ENCODE peak calls at places on chromosomes 13 and 19, in ten cellular contexts. C is heart left ventricle, X is A549, U is suprapubic skin, F is hepatocyte, H is spleen, L is tibial artery, Y is cardiac muscle cell, I is right atrium auricular region, S is heart right ventricle. J is an unnamed sample.
A peak's percentile ranks its signal among the peaks of the same experiment; 100 is the strongest.

GRCh38 chr13:106650690-106651205 is 82.8 kb upstream of the ARGLU1 start:
- DNase-seq in L (no peak), X (no peak), U (no peak), S (no peak), H (no peak), C (no peak), I (no peak), Y (no peak), F (no peak), J (no peak)

GRCh38 chr19:49243129-49243528 is 81.9 kb downstream of the SLC6A16 start:
- DNase-seq in I (no peak), Y (no peak), U (peak; percentile 28), X (no peak), F (no peak), H (no peak), S (no peak), C (no peak), L (no peak), J (no peak)

GRCh38 chr19:45097776-45098520 is 5.0 kb downstream of the PPP1R37 start:
- DNase-seq in F (peak; percentile 92), X (peak; percentile 83), U (no peak), S (no peak), C (no peak), Y (peak; percentile 90), I (peak; percentile 81), H (no peak), L (no peak), J (no peak)

GRCh38 chr19:17281391-17282304 is at the start of gene ANKLE1:
- DNase-seq in Y (peak; percentile 36), S (peak; percentile 29), H (peak; percentile 89), I (no peak), F (no peak), C (peak; percentile 52), X (no peak), U (no peak), L (no peak), J (no peak)

GRCh38 chr19:38547446-38547845 is 70.3 kb downstream of the MAP4K1 start:
- DNase-seq in S (no peak), L (no peak), I (no peak), F (no peak), U (no peak), Y (no peak), X (no peak), C (no peak), H (no peak), J (no peak)

GRCh38 chr19:19191920-19192882 is at the start of the genes BORCS8 and RFXANK:
- DNase-seq in U (peak; percentile 100), H (peak; percentile 99), F (peak; percentile 100), S (peak; percentile 97), C (peak; percentile 99), I (peak; percentile 99), L (peak; percentile 100), Y (peak; percentile 99), X (peak; percentile 96), J (peak; percentile 99)

GRCh38 chr13:51148952-51149573 is 38.0 kb upstream of the C13orf42 start:
- DNase-seq in S (no peak), Y (peak; percentile 82), L (no peak), I (peak; percentile 67), X (peak; percentile 40), F (peak; percentile 62), H (no peak), C (no peak), U (no peak), J (peak; percentile 47)

GRCh38 chr19:33868821-33869412 is 72.2 kb downstream of the KCTD15 start:
- DNase-seq in U (no peak), H (peak; percentile 67), F (peak; percentile 44), I (no peak), L (no peak), X (no peak), C (peak; percentile 62), S (peak; percentile 50), Y (peak; percentile 51), J (no peak)

GRCh38 chr13:34933349-34933748 is 8.7 kb upstream of the NBEA start:
- DNase-seq in C (no peak), L (no peak), S (no peak), X (no peak), F (no peak), I (no peak), Y (no peak), H (no peak), U (no peak), J (no peak)

GRCh38 chr13:46552888-46553520 is at the start of gene LRCH1:
- DNase-seq in S (peak; percentile 92), X (peak; percentile 87), L (peak; percentile 94), Y (peak; percentile 96), F (peak; percentile 94), U (peak; percentile 95), I (peak; percentile 86), C (peak; percentile 94), H (peak; percentile 98), J (peak; percentile 96)

GRCh38 chr13:19782049-19782726 is 557 bp downstream of the PSPC1 start:
- DNase-seq in L (peak; percentile 75), F (peak; percentile 66), C (peak; percentile 70), U (peak; percentile 89), X (peak; percentile 12), H (peak; percentile 94), I (peak; percentile 66), Y (peak; percentile 62), S (peak; percentile 60), J (peak; percentile 34)

GRCh38 chr13:44648392-44649117 is 72.4 kb upstream of the TSC22D1 start:
- DNase-seq in H (no peak), C (no peak), U (no peak), L (no peak), X (no peak), F (peak; percentile 16), Y (peak; percentile 22), I (no peak), S (no peak), J (no peak)

GRCh38 chr13:79637086-79637763 is 156.3 kb downstream of the NDFIP2 start:
- DNase-seq in C (peak; percentile 88), L (no peak), I (no peak), U (no peak), X (no peak), S (peak; percentile 74), Y (peak; percentile 88), F (no peak), H (no peak), J (no peak)

GRCh38 chr19:42563352-42564210 is 31.1 kb downstream of the CEACAM8 start:
- DNase-seq in H (no peak), S (peak; percentile 20), I (peak; percentile 57), U (no peak), Y (peak; percentile 60), L (no peak), X (peak; percentile 76), C (peak; percentile 38), F (peak; percentile 74), J (peak; percentile 50)

DNA sequence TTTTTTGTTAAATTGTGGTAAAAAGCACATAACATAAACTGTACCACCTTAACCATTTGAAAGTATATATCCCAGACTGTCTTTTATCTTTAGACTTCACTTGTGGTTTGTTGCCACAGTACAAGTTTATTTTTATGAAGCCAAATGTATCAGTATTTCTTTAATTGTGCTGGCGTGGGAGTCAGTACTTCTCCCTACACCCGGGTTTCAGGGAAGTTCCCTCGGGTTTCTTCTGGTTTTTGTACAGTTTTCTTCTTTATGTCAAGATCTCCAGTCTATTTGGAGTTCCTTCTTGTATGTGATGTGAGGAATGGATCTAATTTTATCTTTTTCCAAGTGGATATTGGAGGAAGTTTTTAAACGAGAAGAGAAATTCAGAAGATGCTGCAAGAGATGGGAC is 20.5 kb downstream of the CCDC8 start:
- DNase-seq in S (no peak), C (no peak), Y (peak; percentile 46), U (no peak), I (no peak), L (no peak), H (no peak), X (no peak), F (no peak), J (no peak)
- H3K27ac ChIP-seq in S (no peak overlapping the region), C (no peak overlapping the region), Y (peak overlapping the region; percentile 72), U (no peak overlapping the region), I (peak overlapping the region; percentile 5), L (peak overlapping the region; percentile 55), H (peak overlapping the region; percentile 27), X (no peak overlapping the region), F (peak overlapping the region; percentile 85), J (no peak overlapping the region)

DNA sequence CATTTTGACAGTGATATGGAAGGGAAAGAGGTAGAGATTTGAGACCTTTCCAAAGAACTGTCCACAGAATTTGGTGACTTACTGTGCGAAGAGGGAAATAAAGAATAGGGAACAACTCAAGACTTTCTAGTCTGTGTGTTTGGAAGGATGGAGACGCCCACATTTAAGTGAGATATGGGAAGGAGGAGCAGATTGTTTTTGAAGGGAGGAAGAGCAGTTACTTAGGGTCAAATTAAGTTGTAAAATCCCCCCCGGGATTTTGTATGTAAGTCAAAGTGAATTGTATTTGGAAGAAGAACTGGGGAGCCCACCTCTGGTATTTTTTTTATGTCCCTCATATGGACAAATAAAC is 1.2 kb downstream of the USPL1 start:
- DNase-seq in X (no peak), L (no peak), H (no peak), Y (no peak), U (no peak), I (no peak), C (no peak), S (no peak), F (no peak), J (no peak)
- H3K4me3 ChIP-seq in X (peak overlapping the region; percentile 82), L (peak overlapping the region; percentile 77), H (peak overlapping the region; percentile 88), Y (peak overlapping the region; percentile 89), U (peak overlapping the region; percentile 89), I (peak overlapping the region; percentile 77), C (peak overlapping the region; percentile 78), S (peak overlapping the region; percentile 81), F (peak overlapping the region; percentile 35), J (peak overlapping the region; percentile 89)

GRCh38 chr19:32798201-32798600 is 71.4 kb downstream of the SLC7A9 start:
- DNase-seq in U (no peak), X (no peak), H (no peak), Y (no peak), C (no peak), L (no peak), I (no peak), S (no peak), F (no peak), J (peak; percentile 22)
- TF ChIP-seq CTCF in U (no peak), X (no peak), H (no peak), Y (no peak), C (no peak), L (no peak), I (no peak), S (no peak), F (no peak), J (no peak)

GRCh38 chr19:10818306-10819123 is 17.5 kb downstream of the TMED1 start:
- DNase-seq in C (no peak), F (peak; percentile 4), L (no peak), Y (no peak), X (no peak), I (no peak), H (no peak), U (no peak), S (no peak), J (no peak)

GRCh38 chr19:10815007-10815531 is 20.9 kb downstream of the TMED1 start:
- DNase-seq in I (no peak), Y (no peak), C (no peak), H (no peak), X (no peak), U (no peak), F (no peak), L (no peak), S (no peak), J (no peak)

GRCh38 chr19:10815969-10816635 is 19.9 kb downstream of the TMED1 start:
- DNase-seq in F (peak; percentile 5), C (no peak), Y (no peak), S (no peak), H (no peak), X (no peak), U (no peak), I (no peak), L (no peak), J (no peak)

GRCh38 chr19:10817291-10818038 is 18.5 kb downstream of the TMED1 start:
- DNase-seq in Y (peak; percentile 96), H (no peak), S (peak; percentile 49), L (peak; percentile 89), U (no peak), F (peak; percentile 80), I (peak; percentile 65), C (peak; percentile 51), X (no peak), J (no peak)

GRCh38 chr19:10816691-10817090 is 19.3 kb downstream of the TMED1 start:
- DNase-seq in Y (no peak), H (no peak), X (no peak), I (no peak), L (no peak), U (no peak), S (no peak), C (no peak), F (peak; percentile 8), J (no peak)
- H3K27ac ChIP-seq in Y (no peak overlapping the region), H (peak overlapping the region; percentile 59), X (no peak overlapping the region), I (peak overlapping the region; percentile 67), L (peak overlapping the region; percentile 81), U (peak overlapping the region; percentile 71), S (peak overlapping the region; percentile 59), C (no peak overlapping the region), F (peak overlapping the region; percentile 98), J (no peak overlapping the region)